ENCODE peak calls at places on chromosome 22, in four cellular contexts. F, U, E and A are unnamed samples.

GRCh38 chr22:24482586-24482985 is 12.5 kb upstream of the UPB1 start:
- DNase-seq in E (no peak), F (no peak), U (no peak), A (no peak)

GRCh38 chr22:49735411-49736311 is 92.0 kb downstream of the BRD1 start:
- DNase-seq in E (no peak), F (no peak), U (no peak), A (no peak)

GRCh38 chr22:33853200-33854097 is 66.8 kb downstream of the LARGE1 start:
- DNase-seq in E (peak; percentile 35), U (peak; percentile 67), F (peak; percentile 39), A (no peak)

GRCh38 chr22:23306438-23306921 is 126.2 kb downstream of the BCR start:
- DNase-seq in U (peak; percentile 58), E (no peak), F (no peak), A (peak; percentile 65)

GRCh38 chr22:43592470-43592869 is 180.7 kb downstream of the MPPED1 start:
- DNase-seq in E (no peak), F (no peak), U (no peak), A (no peak)

GRCh38 chr22:23517804-23518380 is 62.2 kb downstream of the IGLL1 start:
- DNase-seq in U (no peak), E (no peak), F (no peak), A (peak; percentile 4)

GRCh38 chr22:46031561-46031960 is 54.6 kb upstream of the WNT7B start:
- DNase-seq in E (no peak), F (no peak), U (no peak), A (no peak)

GRCh38 chr22:28346308-28346707 is 333.3 kb downstream of the TTC28 start:
- DNase-seq in F (no peak), E (no peak), U (no peak), A (no peak)

GRCh38 chr22:36467946-36468345 is 13.5 kb downstream of the TXN2 start:
- DNase-seq in E (no peak), U (no peak), F (peak; percentile 33), A (peak; percentile 50)

GRCh38 chr22:25942989-25943411 is 201.0 kb downstream of the MYO18B start:
- DNase-seq in E (peak; percentile 31), F (no peak), U (no peak), A (peak; percentile 58)

GRCh38 chr22:21443057-21443734 is 24.0 kb upstream of the TMEM191C start:
- DNase-seq in F (no peak), E (peak; percentile 7), U (peak; percentile 11), A (no peak)

GRCh38 chr22:50504245-50505211 is 3.0 kb downstream of the LMF2 start:
- DNase-seq in U (no peak), F (no peak), E (no peak), A (no peak)

GRCh38 chr22:45584621-45585436 is 82.1 kb downstream of the FBLN1 start:
- DNase-seq in E (no peak), U (no peak), F (no peak), A (no peak)

GRCh38 chr22:24412274-24412673 is 15.1 kb upstream of the ADORA2A start:
- DNase-seq in E (no peak), F (no peak), U (no peak), A (no peak)

GRCh38 chr22:25746012-25746373 is 4.0 kb downstream of the MYO18B start:
- DNase-seq in E (no peak), U (no peak), F (no peak), A (no peak)

GRCh38 chr22:31646186-31647019 is 15.6 kb downstream of the PISD start:
- DNase-seq in E (no peak), F (peak; percentile 34), U (peak; percentile 47), A (no peak)

GRCh38 chr22:36010913-36011312 is 17.7 kb downstream of the RBFOX2 start:
- DNase-seq in U (no peak), F (no peak), E (no peak), A (no peak)

GRCh38 chr22:31958625-31959239 is 14.4 kb downstream of the YWHAH start:
- DNase-seq in E (no peak), U (no peak), F (no peak), A (no peak)

GRCh38 chr22:24592846-24593809 is at the start of gene LRRC75B:
- DNase-seq in F (peak; percentile 80), E (peak; percentile 86), U (peak; percentile 90), A (peak; percentile 93)

GRCh38 chr22:44394246-44395115 is 81.7 kb upstream of the SHISAL1 start:
- DNase-seq in F (no peak), U (peak; percentile 4), E (peak; percentile 2), A (peak; percentile 25)

GRCh38 chr22:45328822-45329535 is 19.2 kb downstream of the FAM118A start:
- DNase-seq in E (no peak), F (no peak), U (no peak), A (no peak)

GRCh38 chr22:44819966-44820631 is 67.7 kb downstream of the ARHGAP8 start:
- DNase-seq in F (no peak), E (no peak), U (no peak), A (peak; percentile 13)

DNA sequence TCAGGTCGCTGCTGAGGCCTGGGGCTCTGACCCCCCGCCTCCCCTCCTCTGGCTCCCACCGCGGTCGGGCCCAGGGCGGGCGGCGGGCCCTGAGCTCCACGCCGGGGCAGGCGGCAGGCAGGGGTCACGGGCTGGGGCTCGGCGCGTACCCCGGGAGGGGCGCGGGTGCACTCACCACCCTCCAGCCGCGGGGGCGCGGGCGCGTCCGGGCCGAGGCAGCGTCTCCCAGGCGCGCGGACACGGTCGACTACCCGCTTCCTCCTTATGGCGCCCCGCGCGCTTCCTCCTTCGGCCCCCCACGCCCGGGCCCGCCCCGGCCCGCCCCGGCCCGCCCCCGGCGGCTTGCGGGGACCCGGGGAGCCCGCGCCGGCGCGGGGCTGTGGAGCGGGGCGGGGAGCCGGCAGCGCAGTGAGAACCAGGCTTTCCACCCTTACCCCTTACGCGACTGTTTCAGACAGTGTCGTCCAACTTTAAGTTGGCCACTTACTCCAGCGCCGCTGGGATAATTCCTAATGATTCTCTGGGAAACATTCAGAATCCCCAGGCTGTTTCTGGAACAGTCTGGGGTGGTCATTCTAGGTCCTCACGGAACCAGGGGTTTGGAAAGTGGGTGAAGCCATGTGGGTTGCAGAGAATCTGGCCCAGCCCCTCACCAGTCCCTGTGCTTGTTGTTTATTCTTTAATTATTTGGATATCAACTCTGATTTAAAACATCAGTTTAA is at the start of gene BID:
- DNase-seq in E (no peak), U (no peak), F (no peak), A (peak; percentile 61)
- TF ChIP-seq POLR2A in E (no peak), U (no peak), F (peak; percentile 53), A (peak; percentile 33)

GRCh38 chr22:38727530-38728451 is 22.0 kb downstream of the GTPBP1 start:
- DNase-seq in F (no peak), E (no peak), U (no peak), A (no peak)
- TF ChIP-seq POLR2A in F (no peak), E (no peak), U (no peak), A (no peak)

DNA sequence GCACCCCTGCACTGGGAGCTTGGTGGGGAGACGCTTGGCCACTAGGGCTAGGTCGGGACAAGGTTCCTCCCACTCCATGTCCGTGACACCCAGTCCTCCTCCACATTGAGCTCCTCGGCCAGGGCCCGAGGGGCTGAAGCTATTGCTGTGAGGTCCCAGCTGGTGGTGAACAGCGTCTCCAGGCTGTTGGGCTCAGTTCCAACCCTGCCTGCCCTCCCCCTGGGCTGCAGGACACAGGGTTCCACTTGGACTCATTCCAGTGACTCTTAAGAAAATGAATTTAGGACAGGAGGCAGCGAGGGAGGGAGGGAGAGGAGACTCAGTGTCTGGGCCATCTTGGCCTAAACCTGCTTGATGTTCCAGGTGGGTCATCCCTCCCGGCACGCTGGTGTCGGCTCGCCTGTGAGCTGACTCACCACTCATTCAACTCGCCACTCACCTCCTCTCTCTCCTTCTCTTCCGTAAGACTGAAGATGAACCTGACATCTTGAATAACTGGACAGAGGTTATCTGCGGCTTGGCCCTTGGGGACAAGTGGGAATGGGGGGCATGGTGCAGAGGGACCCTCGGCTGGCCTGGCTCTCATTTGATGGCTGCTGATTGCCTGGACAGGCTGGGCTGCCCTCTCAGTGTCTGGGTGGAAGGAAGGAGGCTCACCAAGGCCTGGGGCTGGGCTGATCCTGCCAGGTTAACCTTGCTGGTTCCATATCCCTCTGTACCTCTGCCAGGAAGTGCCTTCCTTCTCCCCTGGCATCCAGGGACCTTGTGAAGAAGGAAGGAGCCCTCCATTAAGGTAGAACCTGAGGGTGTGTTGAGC is 433.4 kb downstream of the TBC1D22A start:
- DNase-seq in E (peak; percentile 6), U (no peak), F (no peak), A (peak; percentile 31)
- TF ChIP-seq POLR2A in E (no peak), U (no peak), F (no peak), A (no peak)

DNA sequence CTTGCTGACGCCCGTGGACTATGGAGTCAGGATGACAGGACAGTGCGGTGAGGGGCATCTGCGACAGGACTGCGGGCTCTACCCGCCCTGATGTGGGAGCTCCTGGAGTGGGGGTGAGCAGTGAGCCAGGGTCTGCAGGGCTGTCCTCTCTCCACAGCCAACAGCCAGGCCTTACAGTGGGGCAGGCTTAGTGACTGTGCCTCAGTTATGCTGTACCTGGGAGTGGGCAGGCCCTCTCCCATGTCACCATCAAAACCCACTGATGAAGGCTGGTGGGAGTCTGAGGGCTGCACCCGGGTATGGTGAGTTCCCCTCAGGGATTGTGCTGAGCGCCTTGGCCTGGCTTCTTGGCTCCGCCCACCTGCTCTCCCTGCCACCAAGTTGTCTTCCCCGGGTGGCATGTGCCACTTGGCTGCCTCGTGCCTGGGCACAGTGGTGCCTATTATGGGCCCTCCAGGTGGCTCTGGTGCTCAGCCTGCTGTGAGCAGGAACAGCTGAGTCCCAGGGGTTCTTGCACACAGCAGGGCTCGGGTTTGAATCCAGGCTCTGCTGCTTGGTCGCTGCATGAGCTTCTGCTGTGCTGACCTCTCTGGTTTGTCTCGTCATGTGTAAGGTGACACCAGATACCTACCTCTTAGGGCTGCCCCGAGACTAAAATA is 4.1 kb upstream of the TRIOBP start:
- DNase-seq in F (no peak), E (no peak), U (no peak), A (no peak)
- TF ChIP-seq POLR2A in F (no peak), E (no peak), U (no peak), A (no peak)

DNA sequence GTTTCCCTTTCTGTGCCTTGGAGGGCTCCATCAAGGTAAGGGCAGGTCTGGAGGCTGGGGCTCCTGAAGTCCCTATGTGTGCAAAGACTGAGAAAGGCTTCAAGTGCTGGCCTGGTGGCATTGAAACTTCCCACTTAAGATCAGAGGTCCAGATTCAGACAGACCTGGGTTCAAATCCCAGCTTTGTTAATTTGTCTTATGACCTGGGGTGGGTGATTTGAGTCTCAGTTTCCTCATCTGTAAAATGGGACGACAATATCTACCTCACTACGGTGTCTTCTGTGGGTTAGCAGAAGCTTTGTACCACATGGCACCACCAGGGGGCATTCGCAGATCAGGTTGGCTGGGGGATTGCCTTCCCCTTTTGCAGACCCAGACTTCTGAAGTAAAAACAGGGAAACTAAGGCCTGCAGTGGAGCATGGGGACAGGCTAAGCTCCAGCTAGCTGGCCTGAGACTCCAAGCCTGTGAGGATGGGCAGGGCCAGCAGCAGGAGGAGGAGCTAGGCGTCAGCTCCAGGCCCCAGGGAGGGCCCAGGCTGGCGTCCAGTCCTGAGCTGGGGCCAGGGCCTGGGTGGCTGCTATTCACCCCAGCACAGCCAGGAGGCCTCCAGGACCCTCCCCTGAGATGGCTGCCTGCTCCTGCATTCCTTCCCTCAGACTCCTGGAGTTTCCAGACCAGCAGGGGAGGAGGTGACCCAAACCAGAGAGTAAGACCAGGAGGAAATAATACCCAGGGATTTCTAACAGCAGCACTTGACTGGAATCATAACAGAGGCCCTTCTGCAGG is 1.5 kb downstream of the CASTOR1 start:
- DNase-seq in E (peak; percentile 78), U (peak; percentile 86), F (peak; percentile 76), A (peak; percentile 87)
- TF ChIP-seq POLR2A in E (peak; percentile 73), U (peak; percentile 46), F (peak; percentile 19), A (no peak)

GRCh38 chr22:41361716-41362310 is 19.9 kb upstream of the TEF start:
- DNase-seq in F (no peak), U (no peak), E (no peak), A (no peak)
- TF ChIP-seq POLR2A in F (no peak), U (no peak), E (no peak), A (no peak)

GRCh38 chr22:39238124-39238466 is 6.7 kb downstream of the PDGFB start:
- DNase-seq in F (no peak), E (no peak), U (no peak), A (no peak)
- TF ChIP-seq POLR2A in F (no peak), E (no peak), U (no peak), A (no peak)

GRCh38 chr22:19174106-19175025 is 4.2 kb downstream of the SLC25A1 start:
- DNase-seq in F (no peak), U (no peak), E (peak; percentile 68), A (peak; percentile 50)
- TF ChIP-seq POLR2A in F (no peak), U (no peak), E (no peak), A (no peak)